ENCODE peak calls at places on chromosomes 2 and 18, in four cellular contexts. One of them, this sample, is unnamed. For H3K4me1, the result is how much of the 10 kb centered on the place peaks cover.

GRCh38 chr2:39024833-39025232 is 96.0 kb downstream of the SOS1 start:
- DNase-seq in ovary: no peak
- DNase-seq in OCI-LY7: no peak
- DNase-seq in adrenal gland: no peak
- DNase-seq in this sample: no peak

GRCh38 chr2:229485782-229486181 is 214.7 kb upstream of the PID1 start:
- DNase-seq in adrenal gland: no peak
- DNase-seq in OCI-LY7: no peak
- DNase-seq in ovary: no peak
- DNase-seq in this sample: peak

GRCh38 chr2:53530126-53530525 is 237.5 kb upstream of the CHAC2 start:
- DNase-seq in adrenal gland: no peak
- DNase-seq in ovary: no peak
- DNase-seq in OCI-LY7: no peak
- DNase-seq in this sample: no peak

GRCh38 chr2:191910518-191910917 is 63.6 kb upstream of the CAVIN2 start:
- DNase-seq in OCI-LY7: no peak
- DNase-seq in adrenal gland: no peak
- DNase-seq in ovary: no peak
- DNase-seq in this sample: no peak

GRCh38 chr2:170815311-170815710 is 1.4 kb upstream of the GAD1 start:
- DNase-seq in adrenal gland: no peak
- DNase-seq in OCI-LY7: no peak
- DNase-seq in ovary: no peak
- DNase-seq in this sample: no peak

GRCh38 chr18:58229162-58229561 is 185.1 kb downstream of the NEDD4L start:
- DNase-seq in adrenal gland: no peak
- DNase-seq in ovary: no peak
- DNase-seq in OCI-LY7: no peak
- DNase-seq in this sample: no peak

GRCh38 chr2:118711603-118712002 is 135.8 kb downstream of the EN1 start:
- DNase-seq in adrenal gland: no peak
- DNase-seq in ovary: no peak
- DNase-seq in OCI-LY7: no peak
- DNase-seq in this sample: no peak

GRCh38 chr2:240564571-240565266 is 3.6 kb upstream of the RNPEPL1 start:
- DNase-seq in ovary: peak
- DNase-seq in adrenal gland: peak
- DNase-seq in OCI-LY7: peak
- DNase-seq in this sample: peak

GRCh38 chr2:15584767-15585469 is 6.8 kb upstream of the DDX1 start:
- DNase-seq in adrenal gland: no peak
- DNase-seq in OCI-LY7: no peak
- DNase-seq in ovary: no peak
- DNase-seq in this sample: no peak

GRCh38 chr2:211854832-211855231 is 683.8 kb downstream of the ERBB4 start:
- DNase-seq in OCI-LY7: no peak
- DNase-seq in ovary: no peak
- DNase-seq in adrenal gland: no peak
- DNase-seq in this sample: no peak

GRCh38 chr18:57737661-57738060 is 65.5 kb downstream of the ATP8B1 start:
- DNase-seq in OCI-LY7: no peak
- DNase-seq in adrenal gland: peak
- DNase-seq in ovary: no peak
- DNase-seq in this sample: peak

GRCh38 chr2:46456789-46457188 is 22.6 kb upstream of the TMEM247 start:
- DNase-seq in OCI-LY7: no peak
- DNase-seq in ovary: no peak
- DNase-seq in adrenal gland: no peak
- DNase-seq in this sample: no peak

GRCh38 chr2:172107690-172108586 is 5.2 kb upstream of the DLX2 start:
- DNase-seq in OCI-LY7: no peak
- DNase-seq in ovary: no peak
- DNase-seq in adrenal gland: no peak
- DNase-seq in this sample: no peak

GRCh38 chr2:150286730-150287362 is 200.6 kb downstream of the RND3 start:
- DNase-seq in ovary: no peak
- DNase-seq in OCI-LY7: no peak
- DNase-seq in adrenal gland: no peak
- DNase-seq in this sample: no peak

GRCh38 chr2:173238385-173238784 is 116.3 kb upstream of the CDCA7 start:
- DNase-seq in OCI-LY7: no peak
- DNase-seq in ovary: no peak
- DNase-seq in adrenal gland: no peak
- DNase-seq in this sample: no peak

GRCh38 chr2:234935311-234935710 is 16.5 kb upstream of the SH3BP4 start:
- DNase-seq in adrenal gland: no peak
- DNase-seq in ovary: no peak
- DNase-seq in OCI-LY7: no peak
- DNase-seq in this sample: no peak

GRCh38 chr2:164739966-164740365 is 101.7 kb downstream of the COBLL1 start:
- DNase-seq in OCI-LY7: no peak
- DNase-seq in adrenal gland: no peak
- DNase-seq in ovary: no peak
- DNase-seq in this sample: no peak

GRCh38 chr2:86283461-86284030 is 53.9 kb downstream of the REEP1 start:
- DNase-seq in OCI-LY7: no peak
- DNase-seq in adrenal gland: no peak
- DNase-seq in ovary: no peak
- DNase-seq in this sample: no peak

GRCh38 chr2:43542285-43542933 is 53.4 kb downstream of the THADA start:
- DNase-seq in adrenal gland: no peak
- DNase-seq in OCI-LY7: peak
- DNase-seq in ovary: no peak
- DNase-seq in this sample: no peak

GRCh38 chr2:222318026-222318711 is 19.4 kb upstream of the PAX3 start:
- DNase-seq in adrenal gland: peak
- DNase-seq in ovary: no peak
- DNase-seq in OCI-LY7: peak
- DNase-seq in this sample: peak

GRCh38 chr2:167602122-167602521 is 645.3 kb downstream of the STK39 start:
- DNase-seq in adrenal gland: no peak
- DNase-seq in ovary: no peak
- DNase-seq in OCI-LY7: no peak
- DNase-seq in this sample: no peak

GRCh38 chr2:241636983-241637232 is at the start of gene THAP4:
- DNase-seq in ovary: peak
- DNase-seq in adrenal gland: peak
- DNase-seq in OCI-LY7: no peak
- DNase-seq in this sample: peak

GRCh38 chr2:231931481-231931915 is 5.3 kb upstream of the NPPC start:
- DNase-seq in adrenal gland: no peak
- DNase-seq in OCI-LY7: no peak
- DNase-seq in ovary: no peak
- DNase-seq in this sample: peak

GRCh38 chr2:65320042-65320711 is 92.5 kb downstream of the ACTR2 start:
- DNase-seq in ovary: no peak
- DNase-seq in adrenal gland: no peak
- DNase-seq in OCI-LY7: peak
- DNase-seq in this sample: no peak

GRCh38 chr2:149732001-149732685 is 144.6 kb upstream of the MMADHC start:
- DNase-seq in ovary: no peak
- DNase-seq in adrenal gland: no peak
- DNase-seq in OCI-LY7: no peak
- DNase-seq in this sample: peak

GRCh38 chr2:230847883-230848388 is 16.8 kb upstream of the ITM2C start:
- DNase-seq in ovary: peak
- DNase-seq in adrenal gland: peak
- DNase-seq in OCI-LY7: peak
- DNase-seq in this sample: peak

GRCh38 chr2:47086054-47086471 is 69.0 kb downstream of the STPG4 start:
- DNase-seq in OCI-LY7: no peak
- DNase-seq in ovary: no peak
- DNase-seq in adrenal gland: no peak
- DNase-seq in this sample: no peak

GRCh38 chr2:220847587-220847986 is 724.5 kb downstream of the EPHA4 start:
- DNase-seq in OCI-LY7: no peak
- DNase-seq in adrenal gland: no peak
- DNase-seq in ovary: no peak
- DNase-seq in this sample: no peak

GRCh38 chr2:15660491-15661294 is 69.0 kb downstream of the DDX1 start:
- DNase-seq in adrenal gland: no peak
- DNase-seq in OCI-LY7: no peak
- DNase-seq in ovary: no peak
- DNase-seq in this sample: no peak

GRCh38 chr2:26558271-26559043 is 80.5 kb upstream of the OTOF start:
- DNase-seq in adrenal gland: no peak
- DNase-seq in OCI-LY7: no peak
- DNase-seq in ovary: no peak
- DNase-seq in this sample: no peak

GRCh38 chr2:36376319-36376765 is 20.8 kb downstream of the CRIM1 start:
- DNase-seq in OCI-LY7: no peak
- DNase-seq in adrenal gland: peak
- DNase-seq in ovary: peak
- DNase-seq in this sample: peak
- H3K4me1 ChIP-seq in OCI-LY7: under half
- H3K4me1 ChIP-seq in adrenal gland: under half
- H3K4me1 ChIP-seq in ovary: under half
- H3K4me1 ChIP-seq in this sample: half or more

DNA sequence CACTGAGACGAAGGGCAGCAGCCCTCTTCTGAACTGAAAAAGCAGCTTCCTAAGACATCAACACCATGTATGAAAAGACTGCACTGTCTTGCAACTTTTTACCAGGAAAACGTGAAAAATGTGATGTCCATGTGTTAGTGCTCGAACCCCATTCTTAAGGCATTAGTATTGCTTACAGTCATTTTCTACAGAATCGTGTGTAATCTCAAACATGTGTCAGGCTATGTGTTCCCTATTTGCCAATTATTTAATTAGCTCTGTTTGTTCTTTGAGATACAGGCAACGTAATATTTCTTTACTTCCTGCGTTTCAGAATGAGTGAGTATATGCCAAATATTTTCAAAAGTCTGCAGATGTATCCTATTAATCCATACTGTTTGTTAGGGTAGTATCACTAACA is 307.7 kb upstream of the CCDC68 start:
- DNase-seq in OCI-LY7: no peak
- DNase-seq in ovary: no peak
- DNase-seq in adrenal gland: no peak
- DNase-seq in this sample: no peak
- H3K4me1 ChIP-seq in OCI-LY7: under half
- H3K4me1 ChIP-seq in ovary: under half
- H3K4me1 ChIP-seq in adrenal gland: under half
- H3K4me1 ChIP-seq in this sample: half or more

GRCh38 chr2:101735166-101735533 is 37.6 kb downstream of the MAP4K4 start:
- DNase-seq in OCI-LY7: no peak
- DNase-seq in ovary: no peak
- DNase-seq in adrenal gland: no peak
- DNase-seq in this sample: no peak
- H3K4me1 ChIP-seq in OCI-LY7: half or more
- H3K4me1 ChIP-seq in ovary: under half
- H3K4me1 ChIP-seq in adrenal gland: under half
- H3K4me1 ChIP-seq in this sample: half or more

DNA sequence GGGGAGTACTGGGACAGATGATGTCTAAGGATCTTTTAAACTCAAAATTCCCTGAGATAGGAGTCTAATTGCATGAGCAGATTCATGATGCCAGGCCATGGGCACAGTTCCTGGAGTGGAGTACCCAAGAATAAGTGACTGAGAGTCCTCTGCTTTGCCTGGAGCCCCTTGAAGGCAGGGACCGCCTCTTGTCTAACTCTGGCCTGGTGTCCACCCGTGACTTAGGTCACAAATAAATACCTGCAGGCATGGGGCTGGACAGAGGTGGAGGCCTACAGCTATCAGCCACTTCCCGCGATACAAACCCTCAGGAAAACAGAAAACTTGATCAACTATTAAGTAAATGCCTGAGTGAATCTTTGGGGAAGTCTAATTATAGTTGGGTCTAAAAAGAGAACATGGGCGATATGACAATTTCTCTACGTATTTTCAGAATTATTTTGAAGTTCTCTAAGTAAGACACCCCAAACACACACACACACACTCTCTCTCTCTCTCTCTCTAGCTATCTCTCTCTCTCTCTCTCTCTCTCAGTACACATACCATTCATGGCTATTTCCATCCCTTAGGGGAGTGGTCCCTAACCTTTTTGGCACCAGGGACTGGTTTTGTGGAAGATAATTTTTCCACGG is 1.8 kb upstream of the WIPF1 start:
- DNase-seq in OCI-LY7: peak
- DNase-seq in adrenal gland: no peak
- DNase-seq in ovary: no peak
- DNase-seq in this sample: no peak
- H3K4me1 ChIP-seq in OCI-LY7: half or more
- H3K4me1 ChIP-seq in adrenal gland: under half
- H3K4me1 ChIP-seq in ovary: under half
- H3K4me1 ChIP-seq in this sample: under half

GRCh38 chr2:25276569-25277465 is 64.9 kb downstream of the DNMT3A start:
- DNase-seq in ovary: peak
- DNase-seq in adrenal gland: peak
- DNase-seq in OCI-LY7: peak
- DNase-seq in this sample: peak
- H3K4me1 ChIP-seq in ovary: under half
- H3K4me1 ChIP-seq in adrenal gland: under half
- H3K4me1 ChIP-seq in OCI-LY7: under half
- H3K4me1 ChIP-seq in this sample: half or more

DNA sequence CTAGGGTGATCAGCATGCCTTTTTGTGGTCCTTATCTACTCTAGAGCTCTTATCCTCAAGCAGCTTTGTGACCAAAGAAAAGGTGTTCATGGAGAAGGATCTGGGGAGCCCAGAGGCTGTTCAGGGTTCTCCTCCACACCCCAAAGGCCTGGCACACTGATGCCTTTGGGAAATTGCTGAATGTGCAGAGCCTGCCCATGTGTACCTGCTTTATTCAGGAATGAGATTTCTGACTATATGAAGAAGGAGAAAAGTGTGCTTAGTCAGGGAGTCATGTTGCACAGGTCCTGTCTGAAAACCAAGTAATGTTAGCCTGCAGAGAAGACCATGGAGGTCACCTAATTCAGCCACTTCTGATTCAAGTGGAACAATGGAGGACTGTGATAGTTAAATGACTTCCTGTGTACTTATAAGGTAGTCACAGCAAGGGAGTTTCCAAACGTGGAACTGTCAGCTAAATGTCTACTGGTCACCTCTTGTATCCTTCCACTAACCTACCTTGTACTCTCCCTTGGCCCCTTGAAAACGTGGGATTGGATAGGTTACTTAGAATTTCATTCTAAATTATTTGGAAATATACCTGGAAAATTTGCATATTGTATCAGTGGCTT is 81.3 kb downstream of the LIMS1 start:
- DNase-seq in ovary: no peak
- DNase-seq in adrenal gland: no peak
- DNase-seq in OCI-LY7: peak
- DNase-seq in this sample: no peak
- H3K4me1 ChIP-seq in ovary: under half
- H3K4me1 ChIP-seq in adrenal gland: under half
- H3K4me1 ChIP-seq in OCI-LY7: half or more
- H3K4me1 ChIP-seq in this sample: under half

DNA sequence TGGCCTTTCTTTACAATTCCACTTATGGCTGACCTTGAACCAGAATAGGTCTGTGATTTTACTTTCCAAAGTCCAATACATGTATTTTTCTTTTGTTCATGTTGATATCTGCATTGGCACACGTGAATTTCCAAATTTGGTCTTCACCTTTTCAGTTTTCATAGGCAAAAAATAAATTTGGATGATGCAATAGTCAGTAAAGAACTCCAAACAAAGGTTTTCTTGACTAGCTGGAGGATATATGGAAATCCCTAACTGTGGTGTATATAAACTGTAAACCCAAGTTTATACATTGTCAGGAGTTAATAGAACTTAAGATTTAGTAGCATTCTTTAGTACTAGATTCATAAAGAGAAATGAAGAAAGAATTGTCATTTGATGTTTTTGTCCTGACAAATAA is 133.0 kb downstream of the BCL2 start:
- DNase-seq in ovary: no peak
- DNase-seq in OCI-LY7: no peak
- DNase-seq in adrenal gland: no peak
- DNase-seq in this sample: no peak
- H3K4me1 ChIP-seq in ovary: under half
- H3K4me1 ChIP-seq in OCI-LY7: under half
- H3K4me1 ChIP-seq in adrenal gland: under half
- H3K4me1 ChIP-seq in this sample: under half